ENCODE peak calls at places on chromosome 9, in seven cellular contexts. N, T, I, D, B, A and J are unnamed samples.

GRCh38 chr9:129323376-129323998 is 145.4 kb upstream of the IER5L start:
- DNase-seq in A (no peak), T (no peak), I (no peak), B (no peak), N (no peak), D (no peak), J (no peak)

GRCh38 chr9:137878146-137878941 is 762 bp downstream of the CACNA1B start:
- DNase-seq in N (no peak), D (no peak), B (no peak), I (peak; percentile 3), T (no peak), A (peak; percentile 39), J (no peak)

GRCh38 chr9:123651273-123651672 is 278.7 kb downstream of the DENND1A start:
- DNase-seq in N (no peak), B (no peak), D (no peak), T (no peak), A (no peak), I (peak; percentile 28), J (no peak)

GRCh38 chr9:123131258-123131657 is 97.8 kb downstream of the GPR21 start:
- DNase-seq in A (no peak), T (no peak), B (no peak), D (no peak), I (no peak), N (no peak), J (no peak)

GRCh38 chr9:90326219-90326618 is 316.4 kb downstream of the DIRAS2 start:
- DNase-seq in D (no peak), A (no peak), N (no peak), I (no peak), B (no peak), T (no peak), J (no peak)

GRCh38 chr9:136629879-136630661 is 32.6 kb upstream of the EGFL7 start:
- DNase-seq in I (no peak), N (peak; percentile 51), A (peak; percentile 56), T (peak; percentile 46), B (peak; percentile 69), D (peak; percentile 4), J (peak; percentile 7)

GRCh38 chr9:73370053-73370452 is 218.4 kb downstream of the ANXA1 start:
- DNase-seq in D (no peak), B (no peak), T (no peak), A (peak; percentile 79), I (no peak), N (no peak), J (no peak)

GRCh38 chr9:114827658-114828360 is 22.0 kb upstream of the TNFSF15 start:
- DNase-seq in T (no peak), D (no peak), B (no peak), N (peak; percentile 19), A (peak; percentile 4), I (no peak), J (no peak)

GRCh38 chr9:118222375-118222774 is 518.2 kb downstream of the TLR4 start:
- DNase-seq in A (no peak), D (peak; percentile 14), T (no peak), I (no peak), N (no peak), B (no peak), J (no peak)

GRCh38 chr9:16335788-16336580 is 534.5 kb downstream of the BNC2 start:
- DNase-seq in T (no peak), A (no peak), I (no peak), B (peak; percentile 59), D (no peak), N (no peak), J (no peak)

GRCh38 chr9:132857031-132857430 is 21.1 kb downstream of the AK8 start:
- DNase-seq in I (no peak), T (no peak), D (no peak), N (no peak), A (no peak), B (peak; percentile 55), J (no peak)

GRCh38 chr9:71218774-71219173 is 97.4 kb upstream of the TRPM3 start:
- DNase-seq in B (no peak), T (no peak), I (no peak), N (no peak), A (no peak), D (no peak), J (no peak)

GRCh38 chr9:13278368-13279246 is 885 bp downstream of the MPDZ start:
- DNase-seq in T (no peak), D (peak; percentile 85), I (peak; percentile 72), N (no peak), A (no peak), B (peak; percentile 22), J (peak; percentile 75)

GRCh38 chr9:18260527-18260926 is 213.4 kb upstream of the ADAMTSL1 start:
- DNase-seq in D (no peak), I (no peak), T (no peak), N (no peak), B (no peak), A (no peak), J (no peak)

GRCh38 chr9:83147487-83148149 is 84.7 kb upstream of the RASEF start:
- DNase-seq in D (no peak), B (no peak), T (no peak), I (no peak), A (no peak), N (no peak), J (no peak)

GRCh38 chr9:137150485-137151060 is 11.6 kb downstream of the GRIN1 start:
- DNase-seq in A (no peak), N (peak; percentile 36), I (no peak), D (no peak), B (peak; percentile 56), T (no peak), J (no peak)

GRCh38 chr9:83620841-83621636 is 1.9 kb upstream of the IDNK start:
- DNase-seq in B (peak; percentile 52), N (peak; percentile 38), T (peak; percentile 8), A (peak; percentile 58), D (peak; percentile 24), I (peak; percentile 49), J (peak; percentile 9)

GRCh38 chr9:132412089-132412488 is 2.1 kb downstream of the CFAP77 start:
- DNase-seq in T (no peak), D (no peak), B (no peak), A (no peak), I (peak; percentile 16), N (peak; percentile 24), J (no peak)

GRCh38 chr9:95724253-95724991 is 151.1 kb upstream of the ERCC6L2 start:
- DNase-seq in N (peak; percentile 62), B (no peak), A (peak; percentile 98), I (peak; percentile 9), T (peak; percentile 24), D (no peak), J (no peak)

GRCh38 chr9:33498387-33498786 is 24.7 kb upstream of the NOL6 start:
- DNase-seq in N (no peak), A (peak; percentile 10), I (peak; percentile 29), D (no peak), B (no peak), T (no peak), J (no peak)

GRCh38 chr9:129623331-129623730 is 2.4 kb upstream of the C9orf50 start:
- DNase-seq in T (no peak), B (no peak), D (no peak), I (no peak), N (no peak), A (no peak), J (no peak)

GRCh38 chr9:38423273-38423938 is 848 bp downstream of the IGFBPL1 start:
- DNase-seq in I (peak; percentile 12), T (no peak), D (no peak), N (no peak), B (no peak), A (no peak), J (no peak)

GRCh38 chr9:37693265-37693664 is 42.5 kb downstream of the FRMPD1 start:
- DNase-seq in T (no peak), A (no peak), N (no peak), D (no peak), B (peak; percentile 64), I (no peak), J (no peak)

GRCh38 chr9:131747352-131747751 is 7.5 kb upstream of the RAPGEF1 start:
- DNase-seq in A (peak; percentile 80), D (no peak), N (no peak), T (no peak), I (peak; percentile 77), B (peak; percentile 64), J (peak; percentile 7)

GRCh38 chr9:70403618-70404025 is 10.8 kb downstream of the KLF9 start:
- DNase-seq in N (no peak), B (no peak), T (no peak), I (no peak), A (no peak), D (no peak), J (no peak)

GRCh38 chr9:75067894-75068293 is 20.1 kb downstream of the NMRK1 start:
- DNase-seq in T (no peak), A (no peak), B (no peak), N (no peak), I (no peak), D (no peak), J (no peak)

GRCh38 chr9:78122631-78123030 is 91.0 kb upstream of the GNAQ start:
- DNase-seq in B (no peak), N (no peak), D (no peak), A (no peak), T (no peak), I (no peak), J (no peak)

GRCh38 chr9:126153382-126153781 is 173.2 kb upstream of the MVB12B start:
- DNase-seq in D (no peak), N (no peak), T (no peak), A (no peak), I (no peak), B (no peak), J (no peak)

GRCh38 chr9:4750021-4750673 is 9.1 kb upstream of the AK3 start:
- DNase-seq in D (no peak), A (peak; percentile 51), I (no peak), N (no peak), T (no peak), B (no peak), J (no peak)

GRCh38 chr9:105930007-105930627 is 235.8 kb downstream of the TMEM38B start:
- DNase-seq in D (no peak), N (no peak), T (no peak), A (no peak), B (no peak), I (no peak), J (no peak)

GRCh38 chr9:132003904-132004303 is 75.8 kb downstream of the MED27 start:
- DNase-seq in N (no peak), A (no peak), D (no peak), I (no peak), B (no peak), T (no peak), J (no peak)

GRCh38 chr9:121483049-121483448 is 16.6 kb downstream of the GGTA1 start:
- DNase-seq in I (peak; percentile 81), D (no peak), B (no peak), T (no peak), A (no peak), N (no peak), J (peak; percentile 27)

GRCh38 chr9:128250839-128251558 is 24.8 kb downstream of the GOLGA2 start:
- DNase-seq in I (no peak), B (no peak), T (no peak), A (no peak), N (no peak), D (no peak), J (no peak)

GRCh38 chr9:10146517-10147331 is 466.1 kb downstream of the PTPRD start:
- DNase-seq in A (no peak), B (no peak), D (no peak), N (no peak), T (no peak), I (no peak), J (no peak)

GRCh38 chr9:91145496-91145895 is 216.2 kb downstream of the AUH start:
- DNase-seq in I (no peak), N (no peak), A (no peak), B (no peak), D (no peak), T (no peak), J (no peak)

GRCh38 chr9:89814340-89815040 is 209.7 kb downstream of the GADD45G start:
- DNase-seq in I (peak; percentile 85), D (no peak), B (no peak), N (no peak), A (no peak), T (no peak), J (peak; percentile 18)

GRCh38 chr9:136481558-136481957 is 1.3 kb downstream of the SEC16A start:
- DNase-seq in A (peak; percentile 42), T (no peak), D (no peak), I (no peak), B (no peak), N (no peak), J (no peak)

GRCh38 chr9:135136481-135136880 is 49.0 kb downstream of the OLFM1 start:
- DNase-seq in B (no peak), D (no peak), T (no peak), I (no peak), N (no peak), A (no peak), J (no peak)